ENCODE peak calls at places on chromosome 6, in four cellular contexts. J is GM12878, Q is WTC11, F is K562. M is an unnamed sample.

GRCh38 chr6:16154904-16155303 is 26.0 kb downstream of the MYLIP start:
- DNase-seq in J (no peak), Q (no peak), F (no peak), M (no peak)

GRCh38 chr6:163667372-163668060 is 253.0 kb downstream of the QKI start:
- DNase-seq in J (peak), Q (no peak), F (peak), M (no peak)

GRCh38 chr6:138455746-138456392 is 43.4 kb downstream of the NHSL1 start:
- DNase-seq in J (peak), Q (no peak), F (no peak), M (no peak)

GRCh38 chr6:149267513-149268043 is 49.9 kb upstream of the TAB2 start:
- DNase-seq in J (no peak), Q (no peak), F (no peak), M (no peak)

GRCh38 chr6:33904050-33904827 is 100.4 kb upstream of the MLN start:
- DNase-seq in J (peak), Q (no peak), F (peak), M (no peak)

GRCh38 chr6:151285121-151285520 is 45.4 kb downstream of the AKAP12 start:
- DNase-seq in J (no peak), Q (no peak), F (no peak), M (no peak)

GRCh38 chr6:31680841-31681671 is at the start of gene LY6G5C:
- DNase-seq in J (no peak), Q (peak), F (peak), M (peak)

GRCh38 chr6:44727651-44728630 is 340.4 kb downstream of the CDC5L start:
- DNase-seq in J (no peak), Q (no peak), F (no peak), M (no peak)

GRCh38 chr6:118281291-118281690 is 266.8 kb upstream of the PLN start:
- DNase-seq in J (no peak), Q (no peak), F (no peak), M (peak)

GRCh38 chr6:132209351-132209750 is 191.9 kb downstream of the MOXD1 start:
- DNase-seq in J (no peak), Q (no peak), F (no peak), M (no peak)

GRCh38 chr6:107869871-107870270 is 45.8 kb upstream of the SCML4 start:
- DNase-seq in J (no peak), Q (no peak), F (no peak), M (no peak)

GRCh38 chr6:99184696-99185095 is 164.8 kb downstream of the FAXC start:
- DNase-seq in J (no peak), Q (no peak), F (no peak), M (no peak)

GRCh38 chr6:99187429-99187828 is 162.0 kb downstream of the FAXC start:
- DNase-seq in J (no peak), Q (no peak), F (no peak), M (no peak)

GRCh38 chr6:99185525-99185924 is 163.9 kb downstream of the FAXC start:
- DNase-seq in J (no peak), Q (no peak), F (no peak), M (no peak)

GRCh38 chr6:99183066-99183465 is 166.4 kb downstream of the FAXC start:
- DNase-seq in J (no peak), Q (no peak), F (no peak), M (no peak)

DNA sequence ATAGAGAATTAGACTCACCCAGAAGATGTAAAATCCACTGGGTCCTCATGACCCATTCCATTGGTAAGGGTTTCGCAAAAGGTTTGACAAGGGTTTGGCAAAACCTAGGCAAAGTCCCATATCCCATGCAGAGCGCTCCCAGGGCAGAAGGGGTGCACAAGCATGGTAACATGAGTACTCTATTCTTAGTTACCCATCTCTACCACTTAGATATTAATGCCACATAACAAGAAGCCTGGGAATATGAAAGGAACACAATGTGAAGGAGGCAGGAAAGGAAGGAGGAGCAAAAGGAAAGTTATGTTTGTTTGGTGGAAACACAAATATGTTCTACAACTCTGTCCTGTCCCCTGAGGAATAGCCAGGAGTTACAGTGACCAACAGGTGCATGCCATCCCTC is 163.1 kb downstream of the FAXC start:
- DNase-seq in J (no peak), Q (no peak), F (no peak), M (no peak)
- TF ChIP-seq CBFB in J (no peak), Q (no peak), F (no peak), M (no peak)

DNA sequence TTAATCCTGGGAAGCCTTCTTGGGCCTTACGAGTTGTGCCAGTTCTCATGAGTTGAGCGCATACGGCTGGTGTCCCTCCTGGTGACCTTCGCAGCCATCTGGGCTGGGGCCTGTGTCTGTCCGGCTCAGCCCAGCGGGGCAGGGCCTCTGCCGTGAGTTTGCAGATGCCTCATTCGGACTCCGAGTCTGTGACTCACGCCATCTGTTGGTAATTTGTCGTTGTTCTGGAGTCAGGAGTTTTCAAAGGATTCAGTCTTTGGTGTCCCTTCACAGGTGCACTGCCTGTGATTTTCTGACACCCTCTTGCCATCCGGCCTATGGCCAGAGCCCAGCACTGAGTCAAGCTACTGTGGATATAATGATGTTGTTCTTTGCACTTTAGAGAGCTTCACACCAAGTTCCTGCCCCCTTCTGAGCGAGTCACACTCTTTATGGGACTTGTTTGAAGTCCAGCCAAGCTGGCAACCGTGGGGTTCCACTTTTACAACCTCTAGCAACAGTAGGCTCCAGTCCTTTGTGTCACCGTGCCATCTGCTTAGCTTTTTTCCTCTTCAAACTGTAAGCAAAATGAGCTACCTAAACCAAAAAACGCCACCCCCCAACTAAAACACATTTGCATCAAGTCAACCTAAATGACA is 175.6 kb downstream of the AIG1 start:
- DNase-seq in J (no peak), Q (peak), F (no peak), M (no peak)
- TF ChIP-seq CBFB in J (no peak), Q (no peak), F (no peak), M (no peak)

GRCh38 chr6:67591910-67592309 is 1043.2 kb upstream of the ADGRB3 start:
- DNase-seq in J (no peak), Q (no peak), F (no peak), M (no peak)

GRCh38 chr6:67593247-67593646 is 1041.8 kb upstream of the ADGRB3 start:
- DNase-seq in J (no peak), Q (no peak), F (no peak), M (no peak)

GRCh38 chr6:67594366-67594765 is 1040.7 kb upstream of the ADGRB3 start:
- DNase-seq in J (no peak), Q (no peak), F (no peak), M (no peak)
- TF ChIP-seq CBFB in J (no peak), Q (no peak), F (no peak), M (no peak)

GRCh38 chr6:133291671-133292070 is 50.5 kb downstream of the EYA4 start:
- DNase-seq in J (no peak), Q (no peak), F (no peak), M (no peak)
- TF ChIP-seq CBFB in J (no peak), Q (no peak), F (no peak), M (no peak)

DNA sequence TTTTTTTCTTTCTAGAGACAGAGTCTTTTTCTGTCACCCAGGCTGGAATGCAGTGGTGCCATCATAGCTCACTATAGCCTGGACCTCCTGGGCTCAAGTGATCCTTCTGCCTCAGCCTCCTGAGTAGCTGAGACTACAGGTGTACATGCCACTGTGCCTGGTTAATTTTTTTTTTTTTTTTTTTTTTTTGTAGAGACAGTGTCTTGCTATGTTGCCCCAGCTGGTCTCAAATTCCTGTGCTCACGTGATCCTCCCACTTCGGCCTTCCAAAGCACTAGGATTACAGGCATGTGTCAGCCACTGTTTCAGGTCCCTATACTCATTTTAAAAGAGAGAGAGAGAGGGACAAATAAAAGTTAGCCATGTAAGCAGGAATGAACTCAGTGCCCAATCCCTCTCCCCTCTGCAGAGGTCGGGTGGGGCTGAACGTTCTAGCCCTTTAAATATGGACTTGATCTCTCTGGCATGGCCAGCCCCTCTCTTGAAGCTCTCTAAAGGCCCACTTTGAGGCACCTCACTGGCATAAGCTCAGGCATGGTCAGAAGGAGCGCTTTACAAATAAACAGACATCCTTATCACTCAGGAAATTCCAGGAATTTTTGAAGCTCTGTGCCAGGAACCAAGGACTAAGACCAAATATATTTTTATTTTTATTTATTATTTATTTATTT is 9.0 kb upstream of the SERPINB1 start:
- DNase-seq in J (no peak), Q (no peak), F (no peak), M (no peak)
- TF ChIP-seq CBFB in J (no peak), Q (no peak), F (no peak), M (no peak)

M was measured in HepG2.